ENCODE peak calls at places on chromosomes 13 and 19, in five cellular contexts. X is heart right ventricle, S is IMR-90, P is mammary epithelial cell, B is bronchial epithelial cell. W is an unnamed sample.

GRCh38 chr13:51977606-51978005 is 33.6 kb downstream of the ATP7B start:
- DNase-seq in B (peak; percentile 41), X (no peak), P (peak; percentile 42), S (no peak), W (no peak)

GRCh38 chr13:80131204-80131603 is 209.7 kb downstream of the SPRY2 start:
- DNase-seq in B (no peak), P (peak; percentile 12), X (peak; percentile 84), S (peak; percentile 46), W (no peak)

GRCh38 chr13:48571121-48571901 is 38.4 kb upstream of the RCBTB2 start:
- DNase-seq in P (peak; percentile 43), B (peak; percentile 30), X (no peak), S (peak; percentile 81), W (no peak)

GRCh38 chr13:84479656-84480055 is 597.4 kb upstream of the SLITRK1 start:
- DNase-seq in S (peak; percentile 40), P (peak; percentile 87), X (no peak), B (peak; percentile 91), W (no peak)

GRCh38 chr19:33476151-33476707 is 45.4 kb downstream of the PEPD start:
- DNase-seq in X (no peak), S (no peak), P (no peak), B (no peak), W (no peak)

GRCh38 chr13:75312884-75313520 is 169.0 kb downstream of the TBC1D4 start:
- DNase-seq in P (no peak), S (no peak), B (no peak), X (no peak), W (no peak)

GRCh38 chr13:73329355-73329754 is 270.6 kb downstream of the KLF5 start:
- DNase-seq in S (no peak), P (no peak), B (no peak), X (no peak), W (no peak)

GRCh38 chr13:96229356-96229755 is 139.4 kb downstream of the HS6ST3 start:
- DNase-seq in P (peak; percentile 32), S (no peak), B (peak; percentile 48), X (no peak), W (no peak)

GRCh38 chr13:28401303-28402056 is 93.4 kb downstream of the FLT1 start:
- DNase-seq in X (no peak), B (no peak), S (peak; percentile 75), P (peak; percentile 0), W (peak; percentile 34)
- TF ChIP-seq CTCF in X (no peak), B (no peak), S (no peak), P (no peak), W (no peak)

DNA sequence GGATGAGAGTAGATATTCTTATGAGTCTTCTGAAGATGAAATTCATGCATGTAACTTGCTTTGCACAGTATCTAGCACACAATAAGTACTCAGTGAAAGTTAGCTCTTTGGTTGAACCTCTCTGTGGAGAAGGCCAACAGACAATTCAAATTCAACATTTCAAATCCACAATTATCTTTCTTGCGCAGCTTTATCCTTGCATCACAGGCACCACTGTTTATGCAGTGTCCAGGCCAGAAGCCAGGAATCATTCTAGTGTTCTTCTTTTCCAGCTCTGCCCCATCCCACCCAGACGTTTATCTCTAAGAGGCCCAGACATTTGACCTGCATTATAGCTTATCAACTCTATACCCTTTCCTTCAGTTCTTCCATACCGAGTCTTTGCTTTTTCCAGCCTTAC is 254.7 kb upstream of the OBI1 start:
- DNase-seq in S (no peak), B (no peak), X (no peak), P (no peak), W (no peak)
- H3K4me3 ChIP-seq in S (no peak overlapping the region), B (no peak overlapping the region), X (no peak overlapping the region), P (no peak overlapping the region), W (no peak overlapping the region)

GRCh38 chr19:536881-537404 is 5.4 kb downstream of the CDC34 start:
- DNase-seq in P (no peak), S (no peak), X (no peak), B (no peak), W (no peak)
- H3K27me3 ChIP-seq in P (no peaks in the 10 kb centered on the region), S (no peaks in the 10 kb centered on the region), X (no peaks in the 10 kb centered on the region), B (no peaks in the 10 kb centered on the region), W (no peaks in the 10 kb centered on the region)

GRCh38 chr13:19685445-19685844 is 52.0 kb downstream of the MPHOSPH8 start:
- DNase-seq in P (no peak), B (no peak), X (no peak), S (no peak), W (no peak)
- TF ChIP-seq CTCF in P (no peak), B (no peak), X (no peak), S (no peak), W (no peak)

DNA sequence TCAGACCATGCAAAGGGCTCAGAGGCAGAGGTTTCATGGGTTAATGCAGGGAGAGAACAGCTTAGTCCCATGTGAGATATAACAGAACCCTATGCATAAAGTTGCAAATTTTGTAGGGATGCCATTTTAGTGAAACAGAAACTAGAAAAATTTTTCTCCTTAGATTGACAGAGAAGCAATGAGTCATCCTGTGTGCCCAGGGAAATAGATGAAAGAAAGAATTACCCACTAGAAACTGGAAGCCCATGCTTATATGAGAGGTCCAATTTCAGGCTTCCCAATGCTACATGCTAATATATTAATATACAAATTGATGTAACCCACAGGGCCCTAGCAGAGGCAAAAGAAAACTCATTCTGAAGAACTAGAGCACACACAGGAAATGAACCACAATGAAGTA is 44.0 kb downstream of the SHISA2 start:
- DNase-seq in B (no peak), S (no peak), P (no peak), X (no peak), W (no peak)
- H3K4me3 ChIP-seq in B (no peak overlapping the region), S (no peak overlapping the region), P (no peak overlapping the region), X (no peak overlapping the region), W (no peak overlapping the region)

GRCh38 chr19:8311461-8312260 is 3.5 kb upstream of the CD320 start:
- DNase-seq in B (no peak), P (no peak), S (no peak), X (peak; percentile 71), W (no peak)
- H3K27me3 ChIP-seq in B (no peaks in the 10 kb centered on the region), P (no peaks in the 10 kb centered on the region), S (no peaks in the 10 kb centered on the region), X (no peaks in the 10 kb centered on the region), W (no peaks in the 10 kb centered on the region)

GRCh38 chr19:9570255-9570654 is 14.0 kb downstream of the ZNF121 start:
- DNase-seq in S (no peak), P (no peak), X (no peak), B (no peak), W (no peak)

GRCh38 chr19:9565900-9566705 is 18.2 kb downstream of the ZNF121 start:
- DNase-seq in P (no peak), X (no peak), S (peak; percentile 7), B (no peak), W (no peak)

DNA sequence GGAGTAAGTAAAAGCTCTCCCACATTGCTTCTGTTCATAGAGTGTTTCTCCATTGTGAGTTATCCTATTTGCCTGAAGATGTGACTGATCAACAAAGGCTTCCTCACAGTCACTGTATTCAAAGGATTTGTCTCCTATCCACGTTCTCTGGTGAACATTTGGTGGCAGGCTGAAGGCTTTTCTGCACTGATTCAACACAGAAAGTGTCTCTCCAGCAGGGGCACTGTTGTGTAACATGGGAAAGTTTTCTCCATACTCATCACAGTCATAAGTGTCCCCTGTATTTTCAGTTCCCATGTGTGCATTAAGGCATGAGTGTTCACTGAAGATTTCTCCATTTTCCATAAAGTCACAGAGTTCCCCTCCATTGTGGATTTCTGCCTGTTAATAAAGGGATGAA is 17.6 kb downstream of the ZNF121 start:
- DNase-seq in X (no peak), B (no peak), S (no peak), P (no peak), W (no peak)
- TF ChIP-seq CTCF in X (no peak), B (peak; percentile 6), S (no peak), P (peak; percentile 1), W (peak; percentile 6)

DNA sequence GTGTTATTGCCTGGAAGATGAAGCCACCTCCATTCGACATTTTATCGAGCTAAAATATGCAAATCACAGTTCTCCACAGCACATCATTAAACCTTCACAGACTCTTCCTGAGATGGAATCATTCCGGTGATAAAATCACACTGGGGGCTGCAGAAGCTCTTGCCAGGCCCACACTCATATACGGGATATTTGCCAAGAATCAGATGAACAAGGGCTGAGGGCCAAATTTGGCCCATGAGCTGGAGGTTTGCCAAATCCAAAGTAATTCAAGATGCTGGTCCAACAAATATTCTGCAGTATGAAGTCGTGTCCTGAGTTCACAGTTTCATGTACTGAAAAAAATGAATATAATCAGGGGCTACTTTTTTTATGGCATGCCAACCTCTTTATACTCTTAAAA is 16.6 kb upstream of the RXFP2 start:
- DNase-seq in P (no peak), S (no peak), X (no peak), B (no peak), W (no peak)
- H3K4me3 ChIP-seq in P (no peak overlapping the region), S (no peak overlapping the region), X (no peak overlapping the region), B (no peak overlapping the region), W (no peak overlapping the region)

DNA sequence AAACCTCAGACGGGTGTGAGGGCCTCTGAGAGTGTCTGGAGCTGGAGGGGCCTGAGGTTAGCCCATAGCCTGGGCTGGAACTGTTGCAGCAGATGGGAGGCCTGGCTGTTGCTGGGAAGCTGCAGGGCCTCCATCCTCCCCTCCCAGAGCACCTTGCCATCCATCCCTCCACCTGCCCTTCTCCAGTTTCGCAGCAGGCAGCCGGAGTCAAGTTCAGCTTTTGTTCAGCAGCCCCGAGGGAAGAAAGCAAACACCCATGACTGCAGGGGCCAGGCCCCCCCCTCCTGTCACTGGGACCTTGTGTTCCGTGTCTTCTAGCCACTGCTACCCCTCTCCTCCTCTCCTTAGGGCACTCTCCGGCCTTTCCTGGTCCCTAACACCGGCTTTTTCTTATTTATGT is 8.6 kb downstream of the ANKRD24 start:
- DNase-seq in X (no peak), S (no peak), P (no peak), B (no peak), W (no peak)
- H3K27me3 ChIP-seq in X (peaks cover 25% of the 10 kb centered on the region), S (peaks cover 19% of the 10 kb centered on the region), P (no peaks in the 10 kb centered on the region), B (peaks cover 4% of the 10 kb centered on the region), W (no peaks in the 10 kb centered on the region)

GRCh38 chr19:39224910-39225309 is 19.9 kb downstream of the IFNL3 start:
- DNase-seq in X (no peak), B (no peak), P (no peak), S (no peak), W (no peak)
- TF ChIP-seq CTCF in X (no peak), B (no peak), P (no peak), S (no peak), W (peak; percentile 12)